ENCODE peak calls at places on chromosomes 3 and 15, in nine cellular contexts. J is A549, E is HL-60, R is sigmoid colon, H is GM12878, K is brain microvascular endothelial cell, L is H9, Z is lung, O is uterus. A is an unnamed sample.

GRCh38 chr3:2579206-2579605 is 480.5 kb downstream of the CNTN4 start:
- DNase-seq in K (no peak), H (no peak), O (no peak), L (no peak), J (no peak), E (no peak), Z (no peak), R (no peak), A (no peak)

GRCh38 chr15:71237456-71238188 is 122.4 kb downstream of the THSD4 start:
- DNase-seq in R (no peak), O (peak), E (no peak), J (peak), K (peak), H (no peak), Z (no peak), L (no peak), A (peak)

GRCh38 chr3:183701744-183702143 is 4.1 kb downstream of the YEATS2 start:
- DNase-seq in K (no peak), L (no peak), R (no peak), Z (no peak), E (no peak), J (no peak), H (no peak), O (no peak), A (no peak)

GRCh38 chr3:27357665-27358258 is 11.4 kb downstream of the NEK10 start:
- DNase-seq in K (peak), E (peak), O (no peak), H (no peak), J (peak), Z (peak), L (peak), R (no peak), A (no peak)

GRCh38 chr15:69497634-69498033 is 45.0 kb downstream of the RPLP1 start:
- DNase-seq in R (no peak), L (no peak), H (no peak), E (no peak), Z (no peak), J (no peak), O (no peak), K (no peak), A (no peak)

GRCh38 chr3:28799084-28799483 is 450.5 kb upstream of the AZI2 start:
- DNase-seq in J (no peak), O (no peak), K (no peak), Z (no peak), R (no peak), L (no peak), E (no peak), H (no peak), A (no peak)

GRCh38 chr3:18153571-18154173 is 271.5 kb downstream of the SATB1 start:
- DNase-seq in R (no peak), O (no peak), K (peak), J (peak), L (no peak), Z (no peak), E (no peak), H (no peak), A (no peak)

GRCh38 chr3:44424758-44425157 is 52.7 kb downstream of the ZNF445 start:
- DNase-seq in O (no peak), K (no peak), L (no peak), H (no peak), J (no peak), E (no peak), R (no peak), Z (no peak), A (no peak)

GRCh38 chr15:83243634-83244033 is 36.0 kb upstream of the HDGFL3 start:
- DNase-seq in J (no peak), Z (no peak), O (no peak), L (no peak), R (no peak), K (no peak), E (no peak), H (no peak), A (no peak)

GRCh38 chr3:184567924-184568590 is 6.5 kb downstream of the EPHB3 start:
- DNase-seq in L (no peak), Z (no peak), R (no peak), J (no peak), H (no peak), O (no peak), K (no peak), E (no peak), A (no peak)

GRCh38 chr15:51533672-51534398 is 88.7 kb downstream of the DMXL2 start:
- DNase-seq in E (no peak), Z (no peak), K (no peak), R (no peak), O (no peak), J (no peak), H (no peak), L (no peak), A (no peak)

GRCh38 chr3:122668930-122669730 is 11.5 kb upstream of the PARP14 start:
- DNase-seq in O (no peak), Z (no peak), K (peak), L (no peak), H (no peak), E (no peak), R (no peak), J (peak), A (peak)

GRCh38 chr15:29621626-29622025 is 200.6 kb downstream of the TJP1 start:
- DNase-seq in J (no peak), H (no peak), K (no peak), L (no peak), Z (no peak), O (no peak), R (no peak), E (no peak), A (no peak)

GRCh38 chr15:29622637-29623036 is 199.6 kb downstream of the TJP1 start:
- DNase-seq in Z (no peak), H (no peak), L (no peak), K (no peak), J (no peak), R (no peak), O (no peak), E (no peak), A (no peak)

GRCh38 chr15:29618586-29618985 is 203.7 kb downstream of the TJP1 start:
- DNase-seq in H (no peak), J (no peak), L (no peak), E (no peak), K (no peak), O (no peak), Z (no peak), R (no peak), A (no peak)

DNA sequence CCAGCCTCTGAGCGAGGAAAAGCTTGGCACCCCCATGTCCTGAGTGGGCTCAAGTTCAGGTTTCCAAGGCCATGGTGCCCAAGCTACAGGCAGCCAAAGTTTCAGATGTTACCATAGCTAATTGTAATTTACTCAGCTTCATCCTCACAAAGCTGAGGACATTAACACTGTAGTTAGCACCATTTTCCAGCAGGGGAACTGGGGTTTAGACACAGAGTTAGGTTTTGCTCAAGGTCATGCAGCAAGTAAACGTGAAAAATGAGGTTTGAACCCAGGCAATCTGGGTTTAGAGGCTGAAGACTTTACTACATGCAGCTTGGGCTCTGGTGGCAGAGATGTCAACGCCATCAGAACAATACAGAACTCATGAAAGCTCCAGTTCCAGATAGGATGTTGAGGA is 199.0 kb downstream of the TJP1 start:
- DNase-seq in L (no peak), E (no peak), H (no peak), J (no peak), O (no peak), R (no peak), K (no peak), Z (no peak), A (no peak)
- TF ChIP-seq CTCF in L (peak), E (no peak), H (no peak), J (no peak), O (no peak), R (no peak), K (no peak), Z (no peak), A (peak)

GRCh38 chr15:79140846-79141570 is 50.4 kb upstream of the RASGRF1 start:
- DNase-seq in E (no peak), R (no peak), O (no peak), H (no peak), L (no peak), Z (no peak), J (no peak), K (no peak), A (no peak)
- H3K27ac ChIP-seq in E (no peak), R (no peak), O (no peak), H (no peak), L (no peak), Z (no peak), J (no peak), K (no peak), A (no peak)

GRCh38 chr15:64209680-64210334 is 47.0 kb upstream of the PPIB start:
- DNase-seq in Z (no peak), H (peak), L (no peak), K (peak), O (no peak), E (peak), J (peak), R (no peak), A (peak)
- TF ChIP-seq CTCF in Z (peak), H (peak), L (peak), K (peak), O (peak), E (no peak), J (peak), R (peak), A (peak)

DNA sequence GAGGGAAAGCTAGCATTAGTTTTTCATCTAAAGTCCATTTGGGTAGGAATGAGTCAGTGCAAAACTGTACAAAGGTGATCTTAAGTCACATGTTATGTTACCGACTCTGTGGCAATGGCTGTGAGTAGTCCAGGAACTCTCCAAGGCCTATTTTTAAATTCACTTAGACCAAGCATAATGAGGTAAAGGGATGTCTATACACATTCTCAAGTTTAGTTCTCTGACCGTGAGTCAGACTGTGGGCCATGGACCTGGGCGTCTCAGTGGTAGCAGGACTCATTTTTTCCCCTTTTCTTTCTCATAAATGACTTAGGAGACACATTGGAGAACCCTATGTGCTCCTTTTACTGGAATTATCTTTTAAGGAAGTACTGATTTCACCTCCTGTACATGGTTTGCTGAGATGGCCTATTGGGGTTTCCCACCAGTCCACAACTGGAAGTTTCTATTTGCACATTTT is 488.7 kb upstream of the TPRG1 start:
- DNase-seq in L (no peak), R (no peak), J (no peak), H (no peak), K (peak), Z (no peak), O (no peak), E (no peak), A (peak)
- H3K27ac ChIP-seq in L (no peak), R (no peak), J (peak), H (no peak), K (peak), Z (peak), O (no peak), E (no peak), A (peak)

GRCh38 chr15:29636140-29636539 is 186.1 kb downstream of the TJP1 start:
- DNase-seq in R (no peak), J (no peak), Z (peak), E (no peak), H (no peak), L (no peak), O (no peak), K (no peak), A (no peak)

GRCh38 chr15:29633971-29634370 is 188.3 kb downstream of the TJP1 start:
- DNase-seq in J (no peak), O (no peak), K (no peak), H (no peak), Z (no peak), R (no peak), L (no peak), E (no peak), A (no peak)

GRCh38 chr15:29636921-29637320 is 185.3 kb downstream of the TJP1 start:
- DNase-seq in O (no peak), L (no peak), K (no peak), R (no peak), H (no peak), Z (no peak), J (no peak), E (no peak), A (no peak)

GRCh38 chr15:29632671-29633406 is 189.4 kb downstream of the TJP1 start:
- DNase-seq in Z (no peak), J (no peak), K (no peak), R (no peak), E (no peak), L (no peak), H (no peak), O (no peak), A (no peak)

GRCh38 chr15:29631076-29632070 is 190.9 kb downstream of the TJP1 start:
- DNase-seq in K (no peak), Z (no peak), E (no peak), L (no peak), J (no peak), R (no peak), O (no peak), H (no peak), A (no peak)
- TF ChIP-seq CTCF in K (peak), Z (no peak), E (no peak), L (no peak), J (no peak), R (no peak), O (no peak), H (no peak), A (no peak)

GRCh38 chr15:39230917-39231285 is 350.0 kb upstream of the THBS1 start:
- DNase-seq in O (no peak), J (no peak), R (no peak), K (no peak), E (no peak), H (no peak), L (no peak), Z (no peak), A (no peak)
- H3K27ac ChIP-seq in O (no peak), J (no peak), R (no peak), K (no peak), E (no peak), H (no peak), L (no peak), Z (no peak), A (peak)

DNA sequence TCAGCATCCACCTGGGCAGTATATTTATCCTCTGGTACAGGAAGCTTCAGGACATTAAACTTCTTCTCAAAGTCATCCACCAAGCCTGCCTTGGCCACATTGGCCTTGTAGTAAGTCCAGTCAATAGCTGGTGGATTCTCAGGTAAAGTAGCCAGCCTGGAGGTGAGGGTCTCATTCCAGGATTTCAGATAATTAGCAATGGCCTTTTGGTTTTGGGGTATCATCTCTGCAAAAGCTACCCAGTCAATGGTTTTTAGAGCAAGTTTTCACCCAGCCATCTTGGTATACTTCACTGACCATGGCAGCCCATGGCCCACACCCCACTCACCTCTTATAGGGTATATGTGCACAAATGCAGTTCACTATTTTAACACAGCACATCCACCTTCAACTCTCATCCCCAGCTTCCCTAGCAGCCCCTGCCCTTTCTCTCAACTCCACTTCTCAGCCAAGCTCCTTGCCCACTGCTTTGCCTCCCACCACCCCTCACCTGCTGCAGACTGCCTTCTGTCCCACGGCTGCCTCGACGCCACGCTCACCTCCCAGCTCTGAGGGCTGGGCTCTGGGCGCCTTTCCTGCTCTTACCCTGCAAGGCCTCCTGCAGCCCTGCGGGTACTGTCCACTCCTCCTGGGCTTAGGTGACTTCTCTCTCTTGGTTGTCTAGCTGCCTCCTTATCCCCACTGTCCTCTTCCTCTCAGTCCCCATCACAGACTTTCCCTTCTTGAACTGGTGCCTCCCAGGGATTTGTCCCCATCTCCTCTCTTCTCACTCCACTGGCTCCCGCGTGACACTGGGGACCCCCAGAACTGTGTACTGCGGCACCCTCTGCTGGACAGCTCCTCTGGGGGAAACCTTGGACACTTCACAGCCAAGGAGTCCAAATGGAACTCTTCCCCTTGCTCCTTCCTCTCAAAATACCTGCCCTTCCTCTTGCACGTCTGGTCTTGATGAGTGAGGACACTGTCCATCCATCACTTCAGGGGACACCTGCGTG is 1.7 kb upstream of the TGM5 start:
- DNase-seq in O (no peak), R (no peak), K (no peak), H (no peak), L (peak), E (peak), J (no peak), Z (no peak), A (no peak)
- TF ChIP-seq CTCF in O (no peak), R (no peak), K (peak), H (peak), L (peak), E (peak), J (no peak), Z (no peak), A (peak)

GRCh38 chr3:194324823-194325327 is 26.3 kb downstream of the CPN2 start:
- DNase-seq in Z (no peak), K (no peak), O (no peak), E (no peak), R (no peak), H (no peak), L (no peak), J (no peak), A (no peak)
- H3K27ac ChIP-seq in Z (no peak), K (no peak), O (no peak), E (no peak), R (no peak), H (no peak), L (no peak), J (peak), A (no peak)

A was measured in AG04450.